ENCODE peak calls at places on chromosomes 2 and 18, in eight cellular contexts. One of them, this sample, is unnamed.

GRCh38 chr2:235044501-235045271 is 92.9 kb downstream of the SH3BP4 start:
- DNase-seq in psoas muscle: no peak
- DNase-seq in SW 1271: no peak
- DNase-seq in activated naive CD4-positive, alpha-beta T cell treated with anti-CD3 and anti-CD28 coated beads, Interleukin-2, amount 10 ng/mL, durations not matched to agents 7 days and 5 days: peak; percentile 25
- DNase-seq in hippocampal formation: no peak
- DNase-seq in fibroblast of the aortic adventitia: no peak
- DNase-seq in occipital lobe: no peak
- DNase-seq in C1 segment of cervical spinal cord: no peak
- DNase-seq in this sample: no peak

GRCh38 chr2:75557474-75558131 is 3.1 kb downstream of the EVA1A start:
- DNase-seq in activated naive CD4-positive, alpha-beta T cell treated with anti-CD3 and anti-CD28 coated beads, Interleukin-2, amount 10 ng/mL, durations not matched to agents 7 days and 5 days: no peak
- DNase-seq in C1 segment of cervical spinal cord: no peak
- DNase-seq in SW 1271: no peak
- DNase-seq in occipital lobe: no peak
- DNase-seq in hippocampal formation: no peak
- DNase-seq in psoas muscle: no peak
- DNase-seq in fibroblast of the aortic adventitia: no peak
- DNase-seq in this sample: no peak

GRCh38 chr2:233671290-233672161 is at the start of gene UGT1A9:
- DNase-seq in hippocampal formation: no peak
- DNase-seq in SW 1271: no peak
- DNase-seq in fibroblast of the aortic adventitia: no peak
- DNase-seq in psoas muscle: no peak
- DNase-seq in C1 segment of cervical spinal cord: no peak
- DNase-seq in occipital lobe: no peak
- DNase-seq in activated naive CD4-positive, alpha-beta T cell treated with anti-CD3 and anti-CD28 coated beads, Interleukin-2, amount 10 ng/mL, durations not matched to agents 7 days and 5 days: no peak
- DNase-seq in this sample: no peak

GRCh38 chr2:30425326-30425725 is 21.7 kb upstream of the LCLAT1 start:
- DNase-seq in activated naive CD4-positive, alpha-beta T cell treated with anti-CD3 and anti-CD28 coated beads, Interleukin-2, amount 10 ng/mL, durations not matched to agents 7 days and 5 days: no peak
- DNase-seq in SW 1271: no peak
- DNase-seq in C1 segment of cervical spinal cord: no peak
- DNase-seq in psoas muscle: peak; percentile 43
- DNase-seq in occipital lobe: no peak
- DNase-seq in fibroblast of the aortic adventitia: peak; percentile 65
- DNase-seq in hippocampal formation: peak; percentile 14
- DNase-seq in this sample: no peak

GRCh38 chr2:61376211-61376610 is 94.7 kb downstream of the USP34 start:
- DNase-seq in hippocampal formation: no peak
- DNase-seq in SW 1271: no peak
- DNase-seq in psoas muscle: no peak
- DNase-seq in activated naive CD4-positive, alpha-beta T cell treated with anti-CD3 and anti-CD28 coated beads, Interleukin-2, amount 10 ng/mL, durations not matched to agents 7 days and 5 days: no peak
- DNase-seq in fibroblast of the aortic adventitia: no peak
- DNase-seq in occipital lobe: no peak
- DNase-seq in C1 segment of cervical spinal cord: no peak
- DNase-seq in this sample: no peak

GRCh38 chr2:217282531-217282930 is 422.7 kb upstream of the TNP1 start:
- DNase-seq in psoas muscle: no peak
- DNase-seq in hippocampal formation: no peak
- DNase-seq in fibroblast of the aortic adventitia: peak; percentile 88
- DNase-seq in activated naive CD4-positive, alpha-beta T cell treated with anti-CD3 and anti-CD28 coated beads, Interleukin-2, amount 10 ng/mL, durations not matched to agents 7 days and 5 days: no peak
- DNase-seq in SW 1271: no peak
- DNase-seq in C1 segment of cervical spinal cord: no peak
- DNase-seq in occipital lobe: no peak
- DNase-seq in this sample: no peak

GRCh38 chr2:145022021-145022670 is 502.2 kb upstream of the ZEB2 start:
- DNase-seq in hippocampal formation: no peak
- DNase-seq in fibroblast of the aortic adventitia: peak; percentile 85
- DNase-seq in SW 1271: no peak
- DNase-seq in occipital lobe: no peak
- DNase-seq in C1 segment of cervical spinal cord: no peak
- DNase-seq in activated naive CD4-positive, alpha-beta T cell treated with anti-CD3 and anti-CD28 coated beads, Interleukin-2, amount 10 ng/mL, durations not matched to agents 7 days and 5 days: no peak
- DNase-seq in psoas muscle: no peak
- DNase-seq in this sample: no peak

GRCh38 chr18:55592572-55592971 is 4.6 kb upstream of the TCF4 start:
- DNase-seq in SW 1271: no peak
- DNase-seq in psoas muscle: no peak
- DNase-seq in occipital lobe: no peak
- DNase-seq in activated naive CD4-positive, alpha-beta T cell treated with anti-CD3 and anti-CD28 coated beads, Interleukin-2, amount 10 ng/mL, durations not matched to agents 7 days and 5 days: no peak
- DNase-seq in hippocampal formation: no peak
- DNase-seq in C1 segment of cervical spinal cord: no peak
- DNase-seq in fibroblast of the aortic adventitia: peak; percentile 74
- DNase-seq in this sample: peak; percentile 84

GRCh38 chr2:37683926-37684780 is 12.7 kb upstream of the CDC42EP3 start:
- DNase-seq in C1 segment of cervical spinal cord: no peak
- DNase-seq in activated naive CD4-positive, alpha-beta T cell treated with anti-CD3 and anti-CD28 coated beads, Interleukin-2, amount 10 ng/mL, durations not matched to agents 7 days and 5 days: no peak
- DNase-seq in hippocampal formation: no peak
- DNase-seq in occipital lobe: no peak
- DNase-seq in psoas muscle: no peak
- DNase-seq in fibroblast of the aortic adventitia: no peak
- DNase-seq in SW 1271: no peak
- DNase-seq in this sample: no peak

GRCh38 chr2:166158546-166158945 is 30.7 kb upstream of the SCN1A start:
- DNase-seq in C1 segment of cervical spinal cord: no peak
- DNase-seq in activated naive CD4-positive, alpha-beta T cell treated with anti-CD3 and anti-CD28 coated beads, Interleukin-2, amount 10 ng/mL, durations not matched to agents 7 days and 5 days: no peak
- DNase-seq in SW 1271: no peak
- DNase-seq in hippocampal formation: no peak
- DNase-seq in psoas muscle: no peak
- DNase-seq in fibroblast of the aortic adventitia: peak; percentile 35
- DNase-seq in occipital lobe: no peak
- DNase-seq in this sample: no peak

GRCh38 chr18:32299489-32299888 is 109.7 kb downstream of the MEP1B start:
- DNase-seq in occipital lobe: no peak
- DNase-seq in psoas muscle: no peak
- DNase-seq in activated naive CD4-positive, alpha-beta T cell treated with anti-CD3 and anti-CD28 coated beads, Interleukin-2, amount 10 ng/mL, durations not matched to agents 7 days and 5 days: no peak
- DNase-seq in hippocampal formation: no peak
- DNase-seq in SW 1271: no peak
- DNase-seq in fibroblast of the aortic adventitia: no peak
- DNase-seq in C1 segment of cervical spinal cord: no peak
- DNase-seq in this sample: no peak

GRCh38 chr2:174699993-174700766 is 64.1 kb downstream of the CHRNA1 start:
- DNase-seq in C1 segment of cervical spinal cord: no peak
- DNase-seq in occipital lobe: no peak
- DNase-seq in SW 1271: no peak
- DNase-seq in psoas muscle: no peak
- DNase-seq in fibroblast of the aortic adventitia: peak; percentile 73
- DNase-seq in activated naive CD4-positive, alpha-beta T cell treated with anti-CD3 and anti-CD28 coated beads, Interleukin-2, amount 10 ng/mL, durations not matched to agents 7 days and 5 days: peak; percentile 37
- DNase-seq in hippocampal formation: peak; percentile 65
- DNase-seq in this sample: peak; percentile 70

GRCh38 chr2:159612255-159612901 is 4.0 kb downstream of the BAZ2B start:
- DNase-seq in occipital lobe: no peak
- DNase-seq in C1 segment of cervical spinal cord: no peak
- DNase-seq in SW 1271: no peak
- DNase-seq in activated naive CD4-positive, alpha-beta T cell treated with anti-CD3 and anti-CD28 coated beads, Interleukin-2, amount 10 ng/mL, durations not matched to agents 7 days and 5 days: no peak
- DNase-seq in hippocampal formation: peak; percentile 22
- DNase-seq in fibroblast of the aortic adventitia: peak; percentile 33
- DNase-seq in psoas muscle: no peak
- DNase-seq in this sample: peak; percentile 56